ENCODE peak calls at places on chromosomes 11 and 22, in five cellular contexts. C, T, E, P and N are unnamed samples. For H3K4me1, the result is how much of the 10 kb centered on the place peaks cover.

GRCh38 chr22:39117585-39118191 is 20.6 kb downstream of the APOBEC3H start:
- DNase-seq in C (peak), E (peak), T (peak), P (peak), N (peak)

GRCh38 chr22:30555282-30556210 is 9.0 kb upstream of the SEC14L6 start:
- DNase-seq in P (peak), E (no peak), C (no peak), T (no peak), N (no peak)

GRCh38 chr22:40593460-40594273 is 42.9 kb downstream of the MRTFA start:
- DNase-seq in C (no peak), E (no peak), T (no peak), P (no peak), N (no peak)

GRCh38 chr11:4643084-4643483 is 698 bp upstream of the OR51E1 start:
- DNase-seq in P (no peak), C (no peak), T (no peak), E (no peak), N (no peak)

GRCh38 chr11:134153147-134153905 is 70.4 kb downstream of the NCAPD3 start:
- DNase-seq in C (no peak), E (no peak), P (no peak), T (no peak), N (no peak)

GRCh38 chr11:65501530-65502273 is 2.9 kb downstream of the MALAT1 start:
- DNase-seq in C (peak), P (no peak), E (no peak), T (peak), N (no peak)

GRCh38 chr11:119700536-119701346 is 28.3 kb downstream of the NECTIN1 start:
- DNase-seq in E (no peak), T (no peak), C (peak), P (no peak), N (peak)

GRCh38 chr11:95593101-95593500 is 196.5 kb downstream of the FAM76B start:
- DNase-seq in C (no peak), P (no peak), E (no peak), T (no peak), N (no peak)

GRCh38 chr11:118622376-118623290 is 15.2 kb downstream of the PHLDB1 start:
- DNase-seq in C (peak), T (peak), P (no peak), E (peak), N (peak)

GRCh38 chr22:41501209-41501608 is 32.3 kb downstream of the ACO2 start:
- DNase-seq in P (peak), C (no peak), E (peak), T (peak), N (no peak)

GRCh38 chr22:27032121-27032761 is 374.9 kb downstream of the MIAT start:
- DNase-seq in P (peak), T (no peak), E (peak), C (no peak), N (no peak)

GRCh38 chr11:132056689-132057088 is 686.3 kb downstream of the NTM start:
- DNase-seq in T (no peak), C (no peak), P (no peak), E (no peak), N (no peak)

GRCh38 chr11:126438272-126438671 is 82.8 kb downstream of the ST3GAL4 start:
- DNase-seq in P (no peak), C (no peak), E (no peak), T (no peak), N (no peak)

GRCh38 chr11:19725379-19726079 is 12.9 kb downstream of the NAV2 start:
- DNase-seq in T (no peak), P (peak), E (no peak), C (no peak), N (peak)

GRCh38 chr11:83120328-83120727 is 36.6 kb upstream of the PCF11 start:
- DNase-seq in T (no peak), P (no peak), E (no peak), C (no peak), N (no peak)

GRCh38 chr11:27870985-27871485 is 170.8 kb upstream of the BDNF start:
- DNase-seq in P (no peak), E (no peak), T (no peak), C (no peak), N (no peak)
- H2AFZ ChIP-seq in P (no peak), E (no peak), T (no peak), C (no peak), N (no peak)

GRCh38 chr11:111601979-111602864 is at the start of gene SIK2:
- DNase-seq in C (peak), P (peak), T (peak), E (peak), N (peak)

GRCh38 chr11:111596319-111596718 is 5.9 kb upstream of the SIK2 start:
- DNase-seq in P (no peak), T (no peak), C (no peak), E (no peak), N (no peak)

GRCh38 chr11:111602865-111603632 is 800 bp downstream of the SIK2 start:
- DNase-seq in C (peak), P (peak), E (peak), T (no peak), N (peak)

GRCh38 chr11:111601636-111601978 is 642 bp upstream of the SIK2 start:
- DNase-seq in P (no peak), T (no peak), C (no peak), E (no peak), N (no peak)

DNA sequence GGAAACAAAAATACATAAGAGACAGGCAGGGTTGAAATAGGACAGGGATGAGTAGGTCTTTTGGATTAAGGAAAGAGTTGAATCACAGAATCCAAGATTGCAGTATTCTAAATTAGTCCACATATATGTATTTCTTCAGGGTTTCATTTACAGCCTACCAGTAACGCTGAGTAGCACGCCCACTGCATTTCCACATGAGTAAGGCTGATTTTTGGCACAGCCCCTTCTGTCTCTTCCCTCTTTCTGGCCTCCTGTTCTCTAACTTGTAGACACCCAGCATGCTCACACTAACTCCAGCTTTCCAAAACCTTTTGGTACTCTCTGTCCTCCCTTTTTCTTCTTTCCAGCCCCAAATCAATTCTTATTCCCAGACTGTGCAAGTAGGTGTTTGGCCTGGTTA is 3.7 kb upstream of the SIK2 start:
- DNase-seq in T (no peak), E (no peak), P (no peak), C (no peak), N (no peak)
- H3K4me2 ChIP-seq in T (no peak), E (no peak), P (no peak), C (no peak), N (no peak)

GRCh38 chr11:16992846-16993245 is 21.4 kb downstream of the PLEKHA7 start:
- DNase-seq in E (no peak), T (no peak), C (no peak), P (no peak), N (no peak)

GRCh38 chr11:16993495-16993894 is 20.7 kb downstream of the PLEKHA7 start:
- DNase-seq in T (no peak), E (no peak), C (no peak), P (no peak), N (no peak)

GRCh38 chr11:16987205-16987568 is 27.0 kb downstream of the PLEKHA7 start:
- DNase-seq in P (peak), C (no peak), T (no peak), E (no peak), N (no peak)

GRCh38 chr11:16986434-16987204 is 27.6 kb downstream of the PLEKHA7 start:
- DNase-seq in C (no peak), P (peak), E (no peak), T (no peak), N (peak)

DNA sequence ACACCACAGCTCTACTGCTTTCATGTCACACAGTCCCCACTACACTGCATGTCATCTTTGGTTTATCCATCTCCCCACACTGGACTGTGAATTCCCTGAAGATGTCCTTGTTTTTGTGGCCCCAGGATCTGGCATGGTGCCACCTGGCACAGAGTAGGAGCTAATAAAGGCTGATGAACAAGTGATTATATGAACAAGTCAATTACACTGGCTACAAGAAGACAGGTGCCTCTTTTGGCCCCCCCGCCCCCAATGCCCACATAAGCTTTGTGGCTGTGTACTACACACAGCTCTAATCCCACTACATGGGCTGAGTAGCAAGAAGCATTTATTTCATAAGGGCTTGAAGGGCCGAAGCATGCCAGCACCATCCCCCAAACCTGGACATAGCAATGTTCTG is 24.7 kb downstream of the PLEKHA7 start:
- DNase-seq in E (no peak), P (no peak), T (no peak), C (no peak), N (no peak)
- H3K4me1 ChIP-seq in E (under half), P (under half), T (under half), C (under half), N (under half)

DNA sequence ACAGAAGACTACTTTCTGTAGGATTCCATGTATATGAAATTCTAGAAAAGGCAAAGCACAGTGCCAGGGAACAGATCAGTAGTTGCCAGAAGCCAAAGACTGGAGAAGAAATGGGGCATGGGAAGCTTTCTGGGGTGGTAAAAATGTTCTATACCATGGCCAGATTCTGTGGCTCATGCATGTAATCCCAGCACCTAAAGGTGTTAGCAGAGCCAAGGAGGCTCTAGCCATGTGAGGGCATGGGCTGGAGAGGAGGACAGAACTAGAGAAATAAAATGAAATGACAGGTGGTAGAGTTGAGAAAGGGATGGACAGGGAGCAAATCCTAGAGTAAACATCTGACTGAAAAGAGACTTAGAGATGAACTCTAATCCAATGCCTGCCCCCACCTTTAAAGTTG is 26.9 kb upstream of the HMGXB4 start:
- DNase-seq in T (no peak), P (no peak), E (no peak), C (no peak), N (no peak)
- H2AFZ ChIP-seq in T (no peak), P (peak), E (no peak), C (peak), N (peak)

GRCh38 chr11:123562166-123562565 is 92.3 kb downstream of the SCN3B start:
- DNase-seq in E (no peak), T (no peak), C (no peak), P (no peak), N (no peak)
- H3K4me2 ChIP-seq in E (no peak), T (no peak), C (no peak), P (no peak), N (no peak)

GRCh38 chr22:36348760-36349159 is 39.0 kb downstream of the MYH9 start:
- DNase-seq in E (no peak), P (no peak), T (no peak), C (no peak), N (no peak)

GRCh38 chr22:36349726-36350125 is 38.0 kb downstream of the MYH9 start:
- DNase-seq in E (no peak), P (no peak), C (no peak), T (peak), N (no peak)

GRCh38 chr22:36344106-36344827 is 43.5 kb downstream of the MYH9 start:
- DNase-seq in T (no peak), P (no peak), E (no peak), C (no peak), N (no peak)

GRCh38 chr22:36343720-36344105 is 44.1 kb downstream of the MYH9 start:
- DNase-seq in P (no peak), E (no peak), T (peak), C (no peak), N (no peak)

DNA sequence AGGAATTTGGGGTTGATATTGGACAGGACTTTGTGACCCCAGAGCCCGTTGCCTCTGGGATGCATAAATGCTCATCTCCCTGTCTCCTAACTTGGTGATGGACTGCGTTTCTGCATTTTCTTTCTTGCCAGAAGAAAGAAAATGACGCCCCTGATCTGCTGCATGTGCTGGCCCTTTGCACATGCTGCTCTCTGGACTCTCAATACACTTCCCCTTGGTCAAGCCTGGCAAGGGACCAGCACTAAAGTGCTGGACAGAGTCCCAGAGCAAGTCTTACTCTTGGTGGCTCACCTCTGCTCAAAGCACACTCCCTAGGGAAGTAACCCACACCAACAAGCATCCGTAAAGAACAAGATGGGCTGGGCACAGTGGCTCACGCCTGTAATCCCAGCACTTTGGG is 40.7 kb downstream of the MYH9 start:
- DNase-seq in C (no peak), P (no peak), E (no peak), T (no peak), N (no peak)
- H3K4me1 ChIP-seq in C (half or more), P (under half), E (under half), T (half or more), N (under half)

GRCh38 chr11:31815743-31816466 is 4.8 kb upstream of the PAX6 start:
- DNase-seq in P (no peak), E (peak), T (no peak), C (no peak), N (no peak)
- H2AFZ ChIP-seq in P (no peak), E (no peak), T (no peak), C (peak), N (no peak)

DNA sequence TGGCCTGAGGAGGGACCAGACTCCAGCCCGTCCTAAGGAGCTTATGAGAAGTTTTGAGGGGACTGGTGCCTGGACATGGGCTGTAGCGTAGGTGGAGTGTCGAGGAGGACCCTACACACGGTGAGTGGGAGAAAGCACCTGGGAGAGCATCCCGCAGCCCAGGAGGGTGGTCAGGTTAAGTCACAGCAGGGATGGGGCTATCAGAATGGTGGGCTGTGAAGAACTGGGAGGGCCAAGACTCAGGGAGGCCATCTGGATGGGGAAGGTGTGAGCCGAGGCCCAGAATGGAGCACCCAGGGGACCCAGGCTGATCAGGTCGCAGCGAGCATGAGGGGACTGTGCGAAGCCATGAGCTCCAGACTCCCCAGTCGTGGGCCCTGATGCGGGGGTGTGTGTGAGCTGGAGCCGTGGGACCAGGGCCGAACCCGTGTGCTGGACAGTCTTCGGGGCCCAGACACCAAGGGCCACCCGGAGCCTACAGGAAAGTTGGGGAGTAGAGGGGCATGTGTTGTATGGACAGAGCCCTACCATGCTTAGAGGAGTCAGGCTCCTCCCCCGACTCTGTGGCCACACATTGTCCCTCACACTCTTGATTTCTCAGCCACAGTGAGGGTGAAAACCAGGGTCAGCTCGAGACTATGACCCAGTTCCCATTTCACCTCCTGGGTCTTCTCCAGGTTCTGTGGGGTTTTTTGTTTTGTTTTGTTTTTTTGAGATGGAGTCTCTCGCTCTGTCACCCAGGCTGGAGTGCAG is 54.3 kb downstream of the BCR start:
- DNase-seq in E (no peak), P (no peak), T (no peak), C (no peak), N (no peak)
- H3K4me2 ChIP-seq in E (no peak), P (no peak), T (no peak), C (no peak), N (no peak)

GRCh38 chr11:116384407-116384806 is 388.4 kb downstream of the BUD13 start:
- DNase-seq in C (no peak), P (no peak), E (no peak), T (no peak), N (no peak)
- H3K4me1 ChIP-seq in C (under half), P (under half), E (under half), T (under half), N (under half)

DNA sequence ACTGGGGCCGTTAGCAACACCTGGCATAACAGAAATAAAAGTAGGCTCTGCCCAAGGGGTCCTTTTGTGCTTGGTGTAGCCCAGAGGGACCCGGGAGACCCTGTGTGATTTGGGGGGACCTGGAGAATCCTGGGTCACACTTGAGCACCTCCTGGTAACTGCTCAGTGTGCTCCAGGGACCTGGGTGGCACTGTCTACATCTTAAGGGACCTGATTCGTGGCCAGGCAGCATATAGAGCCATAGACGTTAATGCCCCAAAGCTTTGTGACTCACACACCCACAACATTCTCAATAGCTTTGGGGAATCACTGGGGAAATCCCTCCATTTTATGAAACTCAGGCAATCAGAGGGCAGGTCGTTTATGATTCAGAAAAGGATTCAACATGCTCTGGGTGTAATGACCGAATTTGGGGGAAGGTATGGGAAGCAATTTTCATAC is 3.6 kb upstream of the IGF2 start:
- DNase-seq in C (peak), T (no peak), P (no peak), E (no peak), N (peak)
- H2AFZ ChIP-seq in C (no peak), T (no peak), P (no peak), E (no peak), N (no peak)